ENCODE peak calls at places on chromosomes 1 and 21, in nine cellular contexts. Y is suprapubic skin, T is sigmoid colon, R is A549, I is stomach, D is ovary, J is HepG2, M is transverse colon, N is GM12878. K is an unnamed sample.

GRCh38 chr1:94247146-94248094 is 10.0 kb upstream of the ARHGAP29 start:
- DNase-seq in Y (peak; percentile 81), T (peak; percentile 82), R (peak; percentile 43), I (peak; percentile 89), D (peak; percentile 82), J (peak; percentile 57), M (peak; percentile 79), N (no peak), K (peak; percentile 53)

GRCh38 chr1:236280438-236281285 is 1.1 kb downstream of the ERO1B start:
- DNase-seq in Y (no peak), T (peak; percentile 66), R (no peak), I (no peak), D (no peak), J (no peak), M (peak; percentile 12), N (no peak), K (no peak)

GRCh38 chr1:223730471-223730870 is 18.1 kb downstream of the CAPN2 start:
- DNase-seq in Y (no peak), T (no peak), R (no peak), I (no peak), D (no peak), J (no peak), M (no peak), N (no peak), K (no peak)

GRCh38 chr1:77412794-77413530 is 131.1 kb downstream of the AK5 start:
- DNase-seq in Y (no peak), T (no peak), R (no peak), I (no peak), D (no peak), J (no peak), M (no peak), N (no peak), K (no peak)

GRCh38 chr1:162471290-162471853 is 26.2 kb upstream of the UHMK1 start:
- DNase-seq in Y (no peak), T (no peak), R (no peak), I (no peak), D (no peak), J (no peak), M (no peak), N (no peak), K (no peak)

GRCh38 chr1:201708085-201708512 is 120.9 kb upstream of the IPO9 start:
- DNase-seq in Y (no peak), T (peak; percentile 80), R (no peak), I (no peak), D (no peak), J (no peak), M (no peak), N (no peak), K (no peak)

GRCh38 chr1:33137800-33138199 is 44.0 kb downstream of the TRIM62 start:
- DNase-seq in Y (no peak), T (no peak), R (no peak), I (peak; percentile 32), D (peak; percentile 60), J (peak; percentile 32), M (no peak), N (no peak), K (no peak)

GRCh38 chr1:67146101-67146500 is 11.3 kb upstream of the C1orf141 start:
- DNase-seq in Y (no peak), T (no peak), R (no peak), I (no peak), D (no peak), J (no peak), M (no peak), N (no peak), K (no peak)

GRCh38 chr1:40637617-40638016 is 27.9 kb downstream of the RIMS3 start:
- DNase-seq in Y (peak; percentile 14), T (peak; percentile 11), R (no peak), I (no peak), D (no peak), J (no peak), M (no peak), N (no peak), K (no peak)

GRCh38 chr1:179146916-179147315 is 65.0 kb downstream of the TOR3A start:
- DNase-seq in Y (no peak), T (no peak), R (no peak), I (no peak), D (no peak), J (no peak), M (no peak), N (no peak), K (no peak)

GRCh38 chr1:108017698-108018097 is 52.7 kb upstream of the VAV3 start:
- DNase-seq in Y (no peak), T (no peak), R (no peak), I (no peak), D (no peak), J (no peak), M (no peak), N (no peak), K (no peak)

GRCh38 chr21:18424250-18424649 is 20.7 kb upstream of the TMPRSS15 start:
- DNase-seq in Y (no peak), T (no peak), R (no peak), I (no peak), D (no peak), J (no peak), M (no peak), N (no peak), K (no peak)

GRCh38 chr1:212414328-212415106 is at the start of gene PACC1:
- DNase-seq in Y (peak; percentile 93), T (peak; percentile 94), R (peak; percentile 99), I (peak; percentile 90), D (peak; percentile 87), J (peak; percentile 89), M (peak; percentile 92), N (peak; percentile 94), K (peak; percentile 76)

GRCh38 chr1:35707253-35708178 is 11.2 kb downstream of the C1orf216 start:
- DNase-seq in Y (no peak), T (no peak), R (no peak), I (peak; percentile 29), D (no peak), J (no peak), M (peak; percentile 35), N (no peak), K (no peak)

GRCh38 chr1:59316497-59317128 is 19.7 kb downstream of the FGGY start:
- DNase-seq in Y (no peak), T (no peak), R (no peak), I (no peak), D (no peak), J (no peak), M (no peak), N (peak; percentile 39), K (no peak)

GRCh38 chr1:89198500-89199072 is at the start of gene GBP4:
- DNase-seq in Y (no peak), T (peak; percentile 70), R (no peak), I (peak; percentile 42), D (peak; percentile 59), J (no peak), M (peak; percentile 46), N (peak; percentile 69), K (no peak)

GRCh38 chr1:1157426-1157913 is 16.2 kb upstream of the TTLL10 start:
- DNase-seq in Y (peak; percentile 90), T (peak; percentile 96), R (peak; percentile 75), I (peak; percentile 92), D (peak; percentile 77), J (no peak), M (peak; percentile 93), N (no peak), K (peak; percentile 70)
- TF ChIP-seq EP300 in Y (no peak), T (no peak), R (no peak), I (no peak), D (no peak), J (no peak), M (no peak), N (no peak), K (no peak)

DNA sequence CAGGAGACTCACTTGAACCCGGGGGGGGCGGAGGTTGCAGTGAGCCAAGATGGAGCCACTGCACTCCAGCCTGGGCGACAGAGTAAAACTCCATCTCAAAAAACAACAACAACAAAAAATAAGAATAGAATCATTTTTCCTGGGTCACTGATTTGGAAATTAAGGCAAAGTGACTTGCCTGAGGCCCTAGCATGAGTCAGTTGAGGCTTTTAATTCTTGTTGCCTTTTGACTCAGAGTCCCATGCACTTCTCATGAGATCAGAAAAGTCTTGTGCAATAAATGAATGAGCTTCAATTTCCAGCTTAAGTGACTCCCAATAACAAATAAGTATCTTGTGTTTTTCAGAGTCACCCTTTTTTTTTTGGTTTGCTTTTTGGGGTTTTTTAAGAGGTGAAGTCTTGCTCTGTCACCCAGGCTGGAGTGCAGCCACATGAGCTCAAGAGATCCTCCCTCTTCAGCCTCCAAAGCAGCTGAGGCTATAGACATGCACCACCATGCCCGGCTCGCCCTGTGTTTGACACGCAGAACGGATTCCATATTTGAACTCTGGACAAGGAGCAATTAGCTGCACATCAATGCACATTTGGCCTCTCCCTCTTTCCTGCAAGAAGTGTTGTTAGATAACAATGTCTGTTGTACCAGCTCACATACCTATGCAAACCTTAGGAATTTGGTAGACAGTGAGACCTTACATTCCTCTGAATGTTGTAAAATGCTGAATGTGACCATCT is 3.3 kb upstream of the PLEKHM2 start:
- DNase-seq in Y (no peak), T (no peak), R (peak; percentile 18), I (peak; percentile 20), D (no peak), J (peak; percentile 20), M (no peak), N (no peak), K (no peak)
- TF ChIP-seq EP300 in Y (no peak), T (no peak), R (no peak), I (no peak), D (no peak), J (no peak), M (no peak), N (no peak), K (no peak)

GRCh38 chr1:22804333-22804906 is 93.8 kb downstream of the EPHB2 start:
- DNase-seq in Y (no peak), T (no peak), R (no peak), I (no peak), D (no peak), J (no peak), M (no peak), N (no peak), K (no peak)
- TF ChIP-seq EP300 in Y (no peak), T (no peak), R (no peak), I (no peak), D (no peak), J (no peak), M (no peak), N (no peak), K (no peak)

GRCh38 chr1:225445644-225446297 is 17.9 kb upstream of the LBR start:
- DNase-seq in Y (peak; percentile 46), T (peak; percentile 79), R (no peak), I (no peak), D (no peak), J (no peak), M (peak; percentile 60), N (no peak), K (no peak)

GRCh38 chr1:225447649-225448048 is 19.8 kb upstream of the LBR start:
- DNase-seq in Y (peak; percentile 58), T (peak; percentile 97), R (no peak), I (no peak), D (peak; percentile 85), J (no peak), M (peak; percentile 61), N (no peak), K (peak; percentile 15)

GRCh38 chr1:225447001-225447615 is 19.3 kb upstream of the LBR start:
- DNase-seq in Y (peak; percentile 53), T (no peak), R (no peak), I (no peak), D (no peak), J (no peak), M (no peak), N (no peak), K (no peak)

GRCh38 chr1:225448146-225448805 is 20.4 kb upstream of the LBR start:
- DNase-seq in Y (peak; percentile 52), T (peak; percentile 67), R (no peak), I (no peak), D (no peak), J (peak; percentile 76), M (peak; percentile 10), N (no peak), K (no peak)

GRCh38 chr1:225446298-225446941 is 18.6 kb upstream of the LBR start:
- DNase-seq in Y (peak; percentile 53), T (peak; percentile 71), R (no peak), I (no peak), D (no peak), J (no peak), M (peak; percentile 12), N (no peak), K (no peak)
- TF ChIP-seq EP300 in Y (no peak), T (no peak), R (no peak), I (no peak), D (no peak), J (no peak), M (no peak), N (no peak), K (no peak)